ENCODE peak calls at places on chromosomes 6 and 20, in six cellular contexts. Y is tibial artery, F is aorta, I is right cardiac atrium, M is PC-3, U is psoas muscle. C is an unnamed sample. For H3K4me1, the result is how much of the 10 kb centered on the place peaks cover.

GRCh38 chr6:18405477-18406293 is 18.5 kb downstream of the RNF144B start:
- DNase-seq in Y (no peak), F (no peak), I (no peak), M (peak), U (no peak), C (peak)

GRCh38 chr6:43749461-43749860 is 20.6 kb upstream of the VEGFA start:
- DNase-seq in Y (no peak), F (no peak), I (peak), M (no peak), U (no peak), C (no peak)

GRCh38 chr6:91860951-91861350 is 1274.1 kb upstream of the MAP3K7 start:
- DNase-seq in Y (no peak), F (no peak), I (no peak), M (no peak), U (no peak), C (no peak)

GRCh38 chr6:130810307-130811030 is 16.7 kb upstream of the SMLR1 start:
- DNase-seq in Y (no peak), F (no peak), I (no peak), M (no peak), U (no peak), C (no peak)

GRCh38 chr20:59385038-59385437 is 84.6 kb downstream of the EDN3 start:
- DNase-seq in Y (no peak), F (no peak), I (no peak), M (no peak), U (no peak), C (no peak)

GRCh38 chr6:160253242-160253641 is 5.4 kb downstream of the SLC22A2 start:
- DNase-seq in Y (no peak), F (no peak), I (no peak), M (no peak), U (no peak), C (no peak)

GRCh38 chr6:22079788-22080187 is 217.0 kb downstream of the PRL start:
- DNase-seq in Y (no peak), F (peak), I (peak), M (no peak), U (no peak), C (no peak)

GRCh38 chr20:62062661-62063600 is 2.8 kb downstream of the TAF4 start:
- DNase-seq in Y (no peak), F (no peak), I (no peak), M (no peak), U (no peak), C (no peak)

GRCh38 chr6:146191600-146191999 is 162.7 kb downstream of the GRM1 start:
- DNase-seq in Y (no peak), F (no peak), I (no peak), M (no peak), U (no peak), C (no peak)

GRCh38 chr6:21899708-21900107 is 306.2 kb downstream of the SOX4 start:
- DNase-seq in Y (no peak), F (no peak), I (no peak), M (no peak), U (no peak), C (peak)

GRCh38 chr6:121849477-121849876 is 414.0 kb downstream of the GJA1 start:
- DNase-seq in Y (peak), F (peak), I (peak), M (peak), U (no peak), C (peak)

GRCh38 chr6:89745096-89745495 is 74.5 kb downstream of the MDN1 start:
- DNase-seq in Y (no peak), F (no peak), I (no peak), M (no peak), U (no peak), C (no peak)

GRCh38 chr20:53891306-53891894 is 179.0 kb downstream of the BCAS1 start:
- DNase-seq in Y (no peak), F (no peak), I (no peak), M (peak), U (no peak), C (peak)

GRCh38 chr6:168196881-168197635 is 118.0 kb upstream of the FRMD1 start:
- DNase-seq in Y (peak), F (no peak), I (peak), M (no peak), U (no peak), C (no peak)

GRCh38 chr6:33583591-33584155 is 3.6 kb upstream of the BAK1 start:
- DNase-seq in Y (no peak), F (no peak), I (peak), M (peak), U (no peak), C (no peak)

GRCh38 chr6:155142902-155143609 is 120.8 kb upstream of the CLDN20 start:
- DNase-seq in Y (no peak), F (no peak), I (no peak), M (no peak), U (no peak), C (peak)

GRCh38 chr20:18663932-18664331 is 76.1 kb downstream of the DTD1 start:
- DNase-seq in Y (no peak), F (no peak), I (no peak), M (peak), U (no peak), C (no peak)

GRCh38 chr6:161409353-161409752 is 135.5 kb upstream of the AGPAT4 start:
- DNase-seq in Y (no peak), F (no peak), I (no peak), M (no peak), U (no peak), C (no peak)

GRCh38 chr20:48157970-48158369 is 372.7 kb upstream of the SULF2 start:
- DNase-seq in Y (peak), F (peak), I (peak), M (peak), U (no peak), C (no peak)

GRCh38 chr6:165646484-165646883 is 16.6 kb downstream of the PDE10A start:
- DNase-seq in Y (no peak), F (no peak), I (no peak), M (no peak), U (no peak), C (no peak)

GRCh38 chr6:13725570-13725969 is 13.9 kb upstream of the RANBP9 start:
- DNase-seq in Y (no peak), F (no peak), I (no peak), M (peak), U (no peak), C (no peak)

GRCh38 chr6:86193821-86194220 is 551.1 kb upstream of the SYNCRIP start:
- DNase-seq in Y (no peak), F (no peak), I (no peak), M (no peak), U (no peak), C (no peak)

GRCh38 chr6:137665342-137665741 is 171.1 kb upstream of the OLIG3 start:
- DNase-seq in Y (no peak), F (no peak), I (no peak), M (no peak), U (no peak), C (no peak)

GRCh38 chr6:125340175-125340835 is 38.5 kb upstream of the HDDC2 start:
- DNase-seq in Y (no peak), F (no peak), I (no peak), M (no peak), U (no peak), C (no peak)

GRCh38 chr6:42369568-42369967 is 82.2 kb downstream of the TRERF1 start:
- DNase-seq in Y (no peak), F (no peak), I (no peak), M (peak), U (no peak), C (no peak)

GRCh38 chr6:2021713-2022125 is 223.7 kb downstream of the GMDS start:
- DNase-seq in Y (peak), F (peak), I (peak), M (peak), U (peak), C (peak)

GRCh38 chr6:145761584-145761983 is 26.3 kb upstream of the EPM2A start:
- DNase-seq in Y (no peak), F (no peak), I (no peak), M (no peak), U (no peak), C (no peak)

GRCh38 chr6:108587258-108588059 is 26.7 kb downstream of the FOXO3 start:
- DNase-seq in Y (no peak), F (no peak), I (no peak), M (peak), U (no peak), C (peak)
- H3K4me1 ChIP-seq in Y (half or more), F (under half), I (half or more), M (under half), U (half or more), C (half or more)

GRCh38 chr6:38617856-38618255 is 21.9 kb downstream of the BTBD9 start:
- DNase-seq in Y (no peak), F (no peak), I (no peak), M (no peak), U (no peak), C (no peak)
- H3K4me1 ChIP-seq in Y (under half), F (under half), I (under half), M (under half), U (under half), C (under half)

GRCh38 chr20:3188823-3189413 is 15.6 kb downstream of the DDRGK1 start:
- DNase-seq in Y (no peak), F (no peak), I (no peak), M (no peak), U (no peak), C (no peak)
- H3K4me1 ChIP-seq in Y (under half), F (under half), I (under half), M (under half), U (under half), C (under half)

DNA sequence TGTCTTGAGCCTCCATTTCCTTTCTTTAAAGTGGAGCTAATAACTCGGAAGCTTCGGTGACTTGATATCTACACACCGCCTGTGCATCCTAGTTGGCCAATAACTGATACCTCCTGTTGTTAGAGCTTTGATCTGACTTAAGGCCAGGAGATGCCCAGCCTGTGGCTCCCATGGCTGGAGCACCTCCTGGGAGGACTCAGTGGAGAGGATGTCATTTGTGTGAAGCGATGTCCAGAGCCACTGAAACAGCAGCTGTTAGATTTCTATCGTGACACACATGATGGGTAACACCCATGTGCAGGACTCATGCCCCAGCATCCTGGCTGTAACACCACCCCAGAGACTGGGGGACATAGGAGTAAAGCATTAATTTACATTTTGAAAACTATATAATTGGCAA is 30.8 kb downstream of the SDCBP2 start:
- DNase-seq in Y (no peak), F (no peak), I (no peak), M (no peak), U (no peak), C (no peak)
- H3K4me1 ChIP-seq in Y (under half), F (under half), I (under half), M (under half), U (under half), C (under half)

GRCh38 chr6:54377776-54378175 is 69.5 kb downstream of the TINAG start:
- DNase-seq in Y (no peak), F (no peak), I (no peak), M (peak), U (no peak), C (no peak)
- H3K4me1 ChIP-seq in Y (under half), F (under half), I (under half), M (under half), U (under half), C (under half)

GRCh38 chr6:149859938-149860337 is 4.2 kb downstream of the LRP11 start:
- DNase-seq in Y (no peak), F (no peak), I (no peak), M (no peak), U (no peak), C (no peak)

GRCh38 chr6:149857541-149857940 is 6.6 kb downstream of the LRP11 start:
- DNase-seq in Y (no peak), F (no peak), I (no peak), M (peak), U (no peak), C (no peak)

GRCh38 chr6:149860513-149860833 is 3.7 kb downstream of the LRP11 start:
- DNase-seq in Y (no peak), F (no peak), I (peak), M (no peak), U (no peak), C (no peak)

GRCh38 chr6:149860834-149861602 is 3.1 kb downstream of the LRP11 start:
- DNase-seq in Y (no peak), F (no peak), I (peak), M (no peak), U (no peak), C (peak)

GRCh38 chr6:149859368-149859767 is 4.8 kb downstream of the LRP11 start:
- DNase-seq in Y (no peak), F (no peak), I (no peak), M (no peak), U (no peak), C (peak)
- H3K4me1 ChIP-seq in Y (under half), F (under half), I (under half), M (under half), U (under half), C (half or more)

GRCh38 chr20:32358883-32359632 is 927 bp downstream of the ASXL1 start:
- DNase-seq in Y (peak), F (peak), I (peak), M (peak), U (peak), C (peak)

GRCh38 chr20:32359633-32360332 is 1.7 kb downstream of the ASXL1 start:
- DNase-seq in Y (no peak), F (no peak), I (no peak), M (no peak), U (no peak), C (peak)

GRCh38 chr20:32357869-32358631 is at the start of gene ASXL1:
- DNase-seq in Y (peak), F (peak), I (peak), M (peak), U (peak), C (peak)

GRCh38 chr20:32356935-32357868 is 929 bp upstream of the ASXL1 start:
- DNase-seq in Y (peak), F (peak), I (no peak), M (peak), U (no peak), C (peak)

GRCh38 chr20:32358632-32358882 is 426 bp downstream of the ASXL1 start:
- DNase-seq in Y (no peak), F (no peak), I (no peak), M (no peak), U (no peak), C (no peak)
- H3K4me1 ChIP-seq in Y (under half), F (under half), I (under half), M (half or more), U (under half), C (under half)

GRCh38 chr6:7171119-7171518 is 63.4 kb downstream of the RREB1 start:
- DNase-seq in Y (no peak), F (no peak), I (no peak), M (no peak), U (no peak), C (no peak)
- H3K4me1 ChIP-seq in Y (half or more), F (under half), I (under half), M (under half), U (half or more), C (under half)